ENCODE peak calls at places on chromosomes 13 and 19, in eight cellular contexts. O is heart left ventricle, V is left lung, L is Panc1, H is uterus, J is breast epithelium, E is cardiac muscle cell, T is kidney epithelial cell. A is an unnamed sample.
A peak's percentile ranks its signal among the peaks of the same experiment; 100 is the strongest.

GRCh38 chr19:27774827-27775226 is 1438.1 kb downstream of the UQCRFS1 start:
- DNase-seq in O (no peak), V (no peak), L (no peak), H (no peak), J (no peak), E (no peak), T (no peak), A (no peak)

GRCh38 chr19:38978315-38978689 is 2.8 kb upstream of the FBXO17 start:
- DNase-seq in O (no peak), V (no peak), L (no peak), H (no peak), J (no peak), E (no peak), T (no peak), A (no peak)

GRCh38 chr19:10258080-10258710 is 6.2 kb downstream of the MRPL4 start:
- DNase-seq in O (no peak), V (no peak), L (no peak), H (no peak), J (no peak), E (no peak), T (no peak), A (no peak)

GRCh38 chr19:13150187-13150918 is at the start of the genes IER2 and STX10:
- DNase-seq in O (peak; percentile 98), V (peak; percentile 98), L (no peak), H (peak; percentile 96), J (peak; percentile 97), E (peak; percentile 97), T (no peak), A (peak; percentile 89)

GRCh38 chr13:79392882-79393563 is 13.0 kb downstream of the RBM26 start:
- DNase-seq in O (no peak), V (no peak), L (peak; percentile 38), H (no peak), J (no peak), E (peak; percentile 50), T (no peak), A (peak; percentile 39)

GRCh38 chr19:10567696-10568443 is 909 bp downstream of the CDKN2D start:
- DNase-seq in O (no peak), V (no peak), L (no peak), H (no peak), J (no peak), E (no peak), T (no peak), A (no peak)

GRCh38 chr19:48500830-48501445 is 10.7 kb downstream of the LMTK3 start:
- DNase-seq in O (no peak), V (no peak), L (no peak), H (no peak), J (no peak), E (no peak), T (no peak), A (no peak)

GRCh38 chr13:97430296-97430695 is 3.7 kb upstream of the RAP2A start:
- DNase-seq in O (no peak), V (no peak), L (no peak), H (no peak), J (no peak), E (no peak), T (no peak), A (no peak)

GRCh38 chr19:2488405-2488941 is 12.5 kb downstream of the GADD45B start:
- DNase-seq in O (no peak), V (no peak), L (no peak), H (no peak), J (no peak), E (no peak), T (no peak), A (no peak)
- TF ChIP-seq CTCF in O (no peak), V (no peak), L (no peak), H (no peak), J (no peak), E (no peak), T (no peak), A (no peak)

GRCh38 chr19:5282926-5283325 is 57.7 kb downstream of the PTPRS start:
- DNase-seq in O (no peak), V (no peak), L (no peak), H (no peak), J (no peak), E (no peak), T (no peak), A (no peak)
- H3K36me3 ChIP-seq in O (no peaks in the 10 kb centered on the region), V (no peaks in the 10 kb centered on the region), L (no peaks in the 10 kb centered on the region), H (no peaks in the 10 kb centered on the region), J (no peaks in the 10 kb centered on the region), E (peaks cover 12% of the 10 kb centered on the region), T (peaks cover 2% of the 10 kb centered on the region), A (no peaks in the 10 kb centered on the region)

GRCh38 chr19:17183858-17184271 is 31.3 kb upstream of the USE1 start:
- DNase-seq in O (no peak), V (no peak), L (no peak), H (no peak), J (no peak), E (no peak), T (no peak), A (no peak)
- H3K4me3 ChIP-seq in O (no peak overlapping the region), V (no peak overlapping the region), L (no peak overlapping the region), H (no peak overlapping the region), J (no peak overlapping the region), E (no peak overlapping the region), T (no peak overlapping the region), A (no peak overlapping the region)

DNA sequence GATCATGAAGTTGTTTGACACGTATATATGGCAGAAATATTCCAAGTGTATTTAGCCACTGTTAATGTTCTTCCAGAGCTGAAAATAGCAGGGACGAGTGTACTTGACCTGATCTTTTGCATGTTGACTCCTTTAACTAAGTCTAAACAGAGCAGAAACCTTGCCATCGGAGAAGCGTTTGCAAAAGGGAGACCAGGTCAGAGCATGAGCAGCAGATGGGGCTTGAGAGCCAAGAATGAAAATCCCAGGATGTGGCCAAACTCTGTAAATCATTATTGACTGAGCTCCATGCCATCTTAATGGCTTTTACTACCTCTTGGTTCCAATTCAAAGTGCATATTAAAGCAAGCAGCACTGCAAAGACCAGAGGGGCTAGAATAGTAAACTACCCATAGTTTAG is 55.5 kb downstream of the FAM216B start:
- DNase-seq in O (no peak), V (no peak), L (no peak), H (no peak), J (no peak), E (peak; percentile 81), T (peak; percentile 37), A (no peak)
- TF ChIP-seq CTCF in O (no peak), V (no peak), L (peak; percentile 22), H (no peak), J (no peak), E (peak; percentile 57), T (peak; percentile 60), A (peak; percentile 13)

GRCh38 chr19:1276620-1277007 is 1.3 kb downstream of the FAM174C start:
- DNase-seq in O (no peak), V (no peak), L (no peak), H (no peak), J (no peak), E (no peak), T (no peak), A (no peak)

GRCh38 chr19:1274852-1275259 is 474 bp upstream of the FAM174C start:
- DNase-seq in O (no peak), V (no peak), L (no peak), H (no peak), J (no peak), E (no peak), T (no peak), A (peak; percentile 63)

GRCh38 chr19:1277061-1277460 is 1.7 kb downstream of the FAM174C start:
- DNase-seq in O (no peak), V (no peak), L (no peak), H (no peak), J (no peak), E (no peak), T (no peak), A (no peak)

GRCh38 chr19:1275260-1275975 is at the start of gene FAM174C:
- DNase-seq in O (peak; percentile 96), V (peak; percentile 98), L (no peak), H (peak; percentile 94), J (peak; percentile 94), E (peak; percentile 98), T (peak; percentile 74), A (peak; percentile 98)

GRCh38 chr19:1275976-1276619 is 768 bp downstream of the FAM174C start:
- DNase-seq in O (no peak), V (no peak), L (no peak), H (no peak), J (no peak), E (no peak), T (no peak), A (no peak)
- H3K36me3 ChIP-seq in O (peaks cover 2% of the 10 kb centered on the region), V (peaks cover 4% of the 10 kb centered on the region), L (no peaks in the 10 kb centered on the region), H (no peaks in the 10 kb centered on the region), J (peaks cover 5% of the 10 kb centered on the region), E (peaks cover 41% of the 10 kb centered on the region), T (peaks cover 7% of the 10 kb centered on the region), A (peaks cover 35% of the 10 kb centered on the region)

GRCh38 chr19:50026550-50026906 is 723 bp downstream of the ZNF473 start:
- DNase-seq in O (no peak), V (no peak), L (no peak), H (no peak), J (no peak), E (no peak), T (no peak), A (no peak)
- H3K4me3 ChIP-seq in O (peak overlapping the region; percentile 99), V (peak overlapping the region; percentile 82), L (peak overlapping the region; percentile 92), H (peak overlapping the region; percentile 81), J (peak overlapping the region; percentile 79), E (peak overlapping the region; percentile 43), T (peak overlapping the region; percentile 67), A (peak overlapping the region; percentile 74)

DNA sequence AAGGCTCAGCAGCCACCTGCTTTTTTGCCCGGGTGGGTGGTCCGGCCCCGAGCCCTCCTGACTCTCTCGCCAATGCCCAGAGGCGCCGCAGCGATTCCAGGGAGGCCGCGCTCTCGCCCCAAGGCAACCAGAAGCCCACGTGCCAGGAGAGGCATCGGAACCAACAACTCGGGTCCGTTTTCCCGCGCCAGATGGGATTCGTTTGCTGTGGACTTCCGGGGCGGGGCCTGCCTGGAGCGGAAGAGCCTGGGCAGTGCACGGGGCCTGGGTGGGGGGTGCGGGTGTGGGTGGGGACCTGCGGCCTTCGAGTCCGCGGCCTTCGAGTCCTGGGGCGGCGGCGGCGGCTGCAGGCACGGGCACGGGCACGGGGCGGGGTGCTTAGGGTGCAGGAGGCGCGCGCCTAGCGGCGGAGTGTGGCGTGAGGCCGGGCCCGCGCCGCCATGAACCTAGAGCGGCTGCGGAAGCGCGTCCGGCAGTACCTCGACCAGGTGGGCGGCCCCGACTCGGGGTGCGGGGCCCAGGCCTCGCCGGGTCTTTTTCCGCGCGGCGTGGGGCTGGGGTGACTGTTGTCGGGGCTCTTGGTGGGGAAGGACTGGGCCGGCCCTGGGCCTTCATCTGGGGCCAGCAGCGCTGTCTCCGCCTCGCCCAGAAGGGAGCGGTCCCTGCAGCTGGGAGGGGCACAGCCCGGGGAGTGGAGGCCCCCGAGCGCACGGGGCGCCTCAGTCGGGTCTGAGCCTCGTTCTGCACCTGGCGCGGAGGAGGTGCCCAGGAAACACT is at the start of gene CDC16:
- DNase-seq in O (peak; percentile 94), V (peak; percentile 94), L (no peak), H (peak; percentile 94), J (peak; percentile 85), E (peak; percentile 94), T (peak; percentile 62), A (peak; percentile 89)
- TF ChIP-seq CTCF in O (no peak), V (peak; percentile 34), L (no peak), H (no peak), J (no peak), E (no peak), T (no peak), A (no peak)